ENCODE peak calls at places on chromosomes 1 and 21, in ten cellular contexts. Y is RWPE2, W is BJ, D is testis, N is heart right ventricle, U is AG04450, K is brain microvascular endothelial cell, M is right lobe of liver, S is tibial artery, Q is stomach. V is an unnamed sample. For H3K27me3, the result is how much of the 10 kb centered on the place peaks cover.

GRCh38 chr1:52503706-52504105 is 49.2 kb downstream of the TUT4 start:
- DNase-seq in Y (no peak), W (no peak), D (no peak), N (no peak), U (no peak), K (no peak), M (no peak), S (no peak), Q (no peak), V (no peak)

GRCh38 chr21:42038826-42039425 is 28.8 kb upstream of the ZBTB21 start:
- DNase-seq in Y (no peak), W (peak), D (no peak), N (no peak), U (peak), K (no peak), M (no peak), S (no peak), Q (no peak), V (no peak)

GRCh38 chr1:36880155-36881070 is 153.9 kb downstream of the GRIK3 start:
- DNase-seq in Y (no peak), W (no peak), D (no peak), N (no peak), U (no peak), K (no peak), M (peak), S (no peak), Q (peak), V (no peak)

GRCh38 chr1:78627321-78627720 is 7.1 kb downstream of the IFI44L start:
- DNase-seq in Y (no peak), W (no peak), D (no peak), N (no peak), U (no peak), K (no peak), M (no peak), S (no peak), Q (no peak), V (no peak)

GRCh38 chr1:158998781-158999161 is 10.9 kb upstream of the IFI16 start:
- DNase-seq in Y (no peak), W (peak), D (peak), N (peak), U (peak), K (peak), M (no peak), S (peak), Q (no peak), V (peak)

GRCh38 chr1:231929311-231929710 is 302.7 kb downstream of the DISC1 start:
- DNase-seq in Y (no peak), W (peak), D (no peak), N (no peak), U (no peak), K (peak), M (no peak), S (no peak), Q (no peak), V (no peak)

GRCh38 chr1:226491093-226491850 is 57.3 kb upstream of the STUM start:
- DNase-seq in Y (no peak), W (no peak), D (no peak), N (no peak), U (no peak), K (no peak), M (no peak), S (no peak), Q (peak), V (no peak)

GRCh38 chr1:46613661-46614603 is 2.7 kb downstream of the MOB3C start:
- DNase-seq in Y (no peak), W (no peak), D (peak), N (peak), U (peak), K (peak), M (peak), S (peak), Q (peak), V (no peak)

GRCh38 chr1:46523556-46524443 is 27.6 kb downstream of the KNCN start:
- DNase-seq in Y (no peak), W (no peak), D (no peak), N (no peak), U (no peak), K (no peak), M (no peak), S (no peak), Q (no peak), V (no peak)

GRCh38 chr1:147785794-147786506 is 25.5 kb upstream of the GJA5 start:
- DNase-seq in Y (no peak), W (no peak), D (no peak), N (no peak), U (no peak), K (no peak), M (no peak), S (no peak), Q (no peak), V (no peak)

GRCh38 chr1:175209493-175209921 is 16.9 kb upstream of the KIAA0040 start:
- DNase-seq in Y (no peak), W (no peak), D (no peak), N (no peak), U (no peak), K (no peak), M (no peak), S (no peak), Q (no peak), V (no peak)

GRCh38 chr1:153429266-153430165 is 13.2 kb downstream of the S100A7A start:
- DNase-seq in Y (no peak), W (no peak), D (no peak), N (no peak), U (no peak), K (no peak), M (no peak), S (no peak), Q (no peak), V (no peak)

GRCh38 chr1:239505094-239505493 is 118.7 kb downstream of the CHRM3 start:
- DNase-seq in Y (no peak), W (no peak), D (no peak), N (no peak), U (no peak), K (no peak), M (no peak), S (no peak), Q (no peak), V (no peak)

GRCh38 chr1:77889240-77889637 is 815 bp downstream of the NEXN start:
- DNase-seq in Y (no peak), W (peak), D (no peak), N (no peak), U (peak), K (peak), M (no peak), S (no peak), Q (no peak), V (no peak)

GRCh38 chr1:43247256-43247921 is 22.4 kb upstream of the TMEM125 start:
- DNase-seq in Y (no peak), W (no peak), D (no peak), N (no peak), U (no peak), K (no peak), M (no peak), S (no peak), Q (no peak), V (no peak)

GRCh38 chr21:43331962-43332458 is 94.9 kb downstream of the SIK1 start:
- DNase-seq in Y (no peak), W (no peak), D (peak), N (peak), U (peak), K (peak), M (no peak), S (peak), Q (no peak), V (peak)

GRCh38 chr1:247111636-247112478 is 7.7 kb upstream of the ZNF669 start:
- DNase-seq in Y (no peak), W (no peak), D (peak), N (peak), U (peak), K (no peak), M (peak), S (peak), Q (peak), V (peak)

GRCh38 chr1:72037745-72038343 is 244.5 kb downstream of the NEGR1 start:
- DNase-seq in Y (no peak), W (no peak), D (peak), N (no peak), U (peak), K (peak), M (no peak), S (no peak), Q (peak), V (peak)

GRCh38 chr1:119779869-119780356 is 11.2 kb upstream of the HMGCS2 start:
- DNase-seq in Y (no peak), W (no peak), D (peak), N (no peak), U (no peak), K (no peak), M (peak), S (no peak), Q (peak), V (no peak)

GRCh38 chr1:147201276-147201675 is 23.9 kb downstream of the FMO5 start:
- DNase-seq in Y (no peak), W (no peak), D (no peak), N (no peak), U (no peak), K (no peak), M (no peak), S (no peak), Q (no peak), V (no peak)

GRCh38 chr1:65812065-65812464 is 19.4 kb downstream of the PDE4B start:
- DNase-seq in Y (no peak), W (peak), D (peak), N (no peak), U (peak), K (peak), M (no peak), S (peak), Q (no peak), V (no peak)

GRCh38 chr1:1298861-1299685 is 8.7 kb downstream of the ACAP3 start:
- DNase-seq in Y (no peak), W (no peak), D (no peak), N (no peak), U (no peak), K (no peak), M (no peak), S (no peak), Q (no peak), V (peak)

GRCh38 chr1:73593804-73594203 is 604.2 kb downstream of the LRRIQ3 start:
- DNase-seq in Y (no peak), W (no peak), D (no peak), N (no peak), U (no peak), K (peak), M (no peak), S (no peak), Q (no peak), V (no peak)

GRCh38 chr1:185402930-185403329 is 85.9 kb upstream of the IVNS1ABP start:
- DNase-seq in Y (no peak), W (no peak), D (no peak), N (no peak), U (no peak), K (no peak), M (no peak), S (no peak), Q (no peak), V (no peak)

GRCh38 chr1:151579436-151580225 is 32.2 kb upstream of the SNX27 start:
- DNase-seq in Y (no peak), W (no peak), D (no peak), N (no peak), U (peak), K (peak), M (no peak), S (no peak), Q (no peak), V (no peak)

GRCh38 chr1:180053594-180054567 is 99.3 kb downstream of the CEP350 start:
- DNase-seq in Y (no peak), W (no peak), D (no peak), N (no peak), U (no peak), K (no peak), M (no peak), S (no peak), Q (no peak), V (no peak)

GRCh38 chr1:52157582-52157981 is 15.7 kb downstream of the ZFYVE9 start:
- DNase-seq in Y (no peak), W (no peak), D (no peak), N (no peak), U (no peak), K (no peak), M (no peak), S (no peak), Q (no peak), V (no peak)

GRCh38 chr1:42937141-42937696 is 21.4 kb downstream of the SLC2A1 start:
- DNase-seq in Y (peak), W (no peak), D (no peak), N (no peak), U (no peak), K (peak), M (no peak), S (peak), Q (no peak), V (no peak)

GRCh38 chr1:39047374-39048229 is 21.5 kb downstream of the NDUFS5 start:
- DNase-seq in Y (no peak), W (peak), D (peak), N (no peak), U (peak), K (peak), M (no peak), S (peak), Q (no peak), V (no peak)

GRCh38 chr1:28104866-28105467 is 16.6 kb upstream of the EYA3 start:
- DNase-seq in Y (no peak), W (no peak), D (peak), N (no peak), U (no peak), K (peak), M (no peak), S (no peak), Q (peak), V (peak)

GRCh38 chr1:81758213-81758612 is 42.5 kb upstream of the ADGRL2 start:
- DNase-seq in Y (no peak), W (no peak), D (no peak), N (no peak), U (no peak), K (no peak), M (no peak), S (no peak), Q (no peak), V (no peak)

GRCh38 chr21:34598931-34599400 is 15.9 kb downstream of the RCAN1 start:
- DNase-seq in Y (no peak), W (no peak), D (no peak), N (no peak), U (no peak), K (no peak), M (no peak), S (no peak), Q (no peak), V (no peak)

GRCh38 chr1:74392848-74393247 is 119.6 kb downstream of the LRRC53 start:
- DNase-seq in Y (no peak), W (no peak), D (no peak), N (no peak), U (no peak), K (no peak), M (no peak), S (no peak), Q (no peak), V (no peak)

GRCh38 chr1:15962671-15963362 is 13.1 kb downstream of the ZBTB17 start:
- DNase-seq in Y (no peak), W (no peak), D (no peak), N (no peak), U (no peak), K (no peak), M (no peak), S (no peak), Q (no peak), V (no peak)

GRCh38 chr1:53094533-53094919 is 32.5 kb downstream of the PODN start:
- DNase-seq in Y (no peak), W (no peak), D (no peak), N (no peak), U (no peak), K (no peak), M (no peak), S (no peak), Q (no peak), V (no peak)

DNA sequence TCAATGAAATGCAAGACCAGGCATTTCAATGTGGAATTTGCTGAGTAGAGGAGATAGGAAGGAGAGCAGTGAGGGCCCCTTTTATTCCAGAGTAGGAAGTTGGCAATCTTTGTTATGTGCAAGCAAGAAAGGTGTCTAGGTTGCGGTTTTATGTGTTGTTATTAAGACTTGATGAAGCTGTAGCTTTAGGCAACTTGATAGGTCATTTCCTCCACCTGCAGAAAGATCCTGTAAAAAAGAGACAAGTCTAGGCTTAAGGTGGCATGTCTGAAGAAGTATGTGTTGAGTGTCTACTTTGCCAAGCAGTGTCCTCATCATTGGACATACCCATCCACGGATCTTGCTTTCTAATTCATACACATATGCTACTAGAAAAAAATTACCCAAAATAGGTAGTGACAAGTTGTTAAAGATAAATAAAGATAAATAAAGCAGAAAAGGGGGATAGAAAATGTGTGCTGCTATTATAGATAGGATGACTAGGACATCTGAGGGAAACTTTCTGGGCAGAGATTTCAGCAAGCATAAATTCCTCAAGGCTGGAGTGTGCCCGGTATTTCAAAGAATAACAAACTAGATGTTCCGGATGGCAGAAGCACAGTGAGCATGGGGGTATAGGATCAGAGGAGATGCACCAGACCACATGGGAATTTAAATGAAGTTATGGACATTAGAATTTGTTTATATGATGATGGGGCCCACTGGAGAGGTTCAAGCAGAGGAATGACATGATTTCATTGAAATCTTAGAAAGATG is 335.0 kb downstream of the TGFB2 start:
- DNase-seq in Y (no peak), W (no peak), D (no peak), N (no peak), U (no peak), K (no peak), M (no peak), S (no peak), Q (no peak), V (no peak)
- H3K27me3 ChIP-seq in Y (under half), W (under half), D (under half), N (under half), U (under half), K (under half), M (under half), S (under half), Q (under half), V (under half)

DNA sequence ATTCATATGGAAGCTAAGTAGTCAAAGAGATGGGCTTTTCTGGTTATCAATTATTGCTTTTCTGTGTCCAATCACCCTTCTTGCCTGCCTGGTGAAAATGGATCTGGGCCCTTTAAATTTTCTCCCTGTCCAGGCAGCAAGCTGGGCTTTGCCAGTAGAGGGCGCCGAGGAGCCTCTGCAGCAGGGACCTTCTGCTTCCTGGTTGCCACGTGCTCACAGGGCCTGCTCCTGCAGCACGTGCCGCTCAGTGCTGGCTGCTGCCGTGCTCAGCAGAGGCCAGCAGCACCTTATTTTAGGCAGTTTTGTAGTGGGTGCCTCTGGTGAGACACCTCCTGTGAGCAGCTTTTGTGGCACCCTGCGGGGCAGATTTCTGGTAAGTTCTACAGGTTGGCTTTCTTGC is 4.0 kb downstream of the ACTL8 start:
- DNase-seq in Y (no peak), W (no peak), D (peak), N (no peak), U (no peak), K (no peak), M (no peak), S (no peak), Q (no peak), V (peak)
- TF ChIP-seq CTCF in Y (no peak), W (peak), D (peak), N (no peak), U (peak), K (peak), M (no peak), S (no peak), Q (no peak), V (peak)

GRCh38 chr1:26362331-26362730 is 8.4 kb upstream of the CRYBG2 start:
- DNase-seq in Y (no peak), W (no peak), D (no peak), N (no peak), U (no peak), K (no peak), M (no peak), S (no peak), Q (no peak), V (no peak)

GRCh38 chr1:26358411-26359384 is 4.8 kb upstream of the CRYBG2 start:
- DNase-seq in Y (no peak), W (no peak), D (no peak), N (no peak), U (no peak), K (no peak), M (no peak), S (no peak), Q (peak), V (peak)

GRCh38 chr1:26360807-26361604 is 7.1 kb upstream of the CRYBG2 start:
- DNase-seq in Y (no peak), W (no peak), D (no peak), N (no peak), U (no peak), K (no peak), M (no peak), S (no peak), Q (no peak), V (no peak)

GRCh38 chr1:26361605-26362122 is 7.7 kb upstream of the CRYBG2 start:
- DNase-seq in Y (no peak), W (no peak), D (no peak), N (no peak), U (no peak), K (no peak), M (no peak), S (no peak), Q (no peak), V (no peak)

DNA sequence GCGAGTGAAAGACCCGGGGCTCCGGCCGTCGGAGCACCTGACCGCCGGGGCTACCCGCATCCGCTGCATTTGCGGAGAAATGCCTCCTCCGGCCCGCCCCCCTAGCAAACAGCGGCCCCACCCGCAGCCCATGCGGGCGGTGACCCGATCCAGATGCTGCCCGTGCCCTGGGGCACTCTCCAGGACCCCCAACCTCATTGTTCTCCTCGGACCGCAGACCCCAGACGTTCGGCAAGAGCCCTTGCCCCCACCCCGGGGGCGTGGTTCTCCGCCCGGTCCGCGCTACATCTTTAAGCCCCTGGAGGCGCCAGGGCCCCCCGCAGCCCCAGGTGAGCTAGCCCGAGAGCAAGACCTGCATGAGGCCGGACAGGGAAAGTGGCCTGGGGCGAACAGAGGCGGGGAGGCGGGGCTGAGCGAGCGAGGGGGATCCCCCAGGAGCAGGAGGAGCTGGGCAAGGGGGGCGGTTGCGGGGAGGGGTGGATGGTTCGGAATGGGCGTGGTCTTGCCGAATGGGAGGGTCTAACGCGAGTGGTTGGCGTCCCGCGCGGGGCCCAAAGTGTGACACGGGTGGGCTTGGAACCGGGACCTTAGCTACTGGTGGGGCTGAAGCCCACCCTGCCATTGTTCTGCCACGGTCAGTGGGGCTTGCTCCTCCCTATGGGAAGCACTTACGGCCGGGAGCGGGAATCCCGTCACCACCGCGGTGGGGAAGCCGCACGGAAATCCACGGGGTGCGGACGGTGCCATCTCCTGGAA is 6.3 kb upstream of the CRYBG2 start:
- DNase-seq in Y (no peak), W (no peak), D (peak), N (no peak), U (no peak), K (no peak), M (no peak), S (no peak), Q (no peak), V (no peak)
- H3K27me3 ChIP-seq in Y (under half), W (under half), D (under half), N (under half), U (half or more), K (under half), M (under half), S (under half), Q (under half), V (under half)

DNA sequence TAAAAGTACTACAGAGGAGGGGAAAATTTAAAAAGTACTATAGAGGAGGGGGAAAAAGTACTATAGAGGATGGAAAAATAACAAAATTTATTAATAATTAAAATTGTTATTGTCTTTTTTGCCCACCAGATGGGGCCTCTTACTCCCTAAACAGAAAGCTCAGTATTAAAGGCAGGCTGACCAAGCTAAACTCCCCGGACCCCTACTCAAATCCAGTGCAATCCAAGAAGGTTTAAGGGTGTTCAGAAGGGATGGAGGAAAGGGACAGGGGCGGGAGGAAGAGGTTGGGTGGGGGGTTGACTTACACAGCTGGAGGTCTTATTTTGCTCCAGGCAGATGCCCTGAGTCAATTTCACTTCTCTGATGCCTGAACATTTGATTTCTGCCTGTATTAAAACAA is 13.7 kb downstream of the CD34 start:
- DNase-seq in Y (no peak), W (no peak), D (no peak), N (no peak), U (no peak), K (no peak), M (no peak), S (no peak), Q (no peak), V (no peak)
- TF ChIP-seq CTCF in Y (peak), W (peak), D (peak), N (peak), U (peak), K (peak), M (peak), S (peak), Q (peak), V (peak)